ENCODE peak calls at places on chromosome 2, in six cellular contexts. T is HuH-7.5; S is stimulated activated CD4-positive, alpha-beta T cell treated with anti-CD3 and anti-CD28 coated beads, Interleukin-15, amount 100 ng/mL, for 24 hours; I is EL; P is osteocyte; O is mesenteric fat pad. J is an unnamed sample.

GRCh38 chr2:230664128-230664527 is 48.5 kb upstream of the CAB39 start:
- DNase-seq in S (peak), O (no peak), P (no peak), T (no peak), I (peak), J (no peak)

GRCh38 chr2:54895735-54896134 is 154.5 kb downstream of the RTN4 start:
- DNase-seq in T (no peak), S (no peak), O (no peak), I (peak), P (no peak), J (no peak)

GRCh38 chr2:131050896-131051295 is 42.4 kb downstream of the FAM168B start:
- DNase-seq in I (no peak), P (no peak), S (no peak), O (peak), T (no peak), J (no peak)

GRCh38 chr2:205680067-205680466 is 2.2 kb upstream of the NRP2 start:
- DNase-seq in I (peak), S (peak), O (no peak), T (no peak), P (no peak), J (peak)

GRCh38 chr2:240162531-240162930 is 22.1 kb upstream of the OTOS start:
- DNase-seq in O (no peak), P (no peak), T (no peak), I (no peak), S (no peak), J (no peak)

GRCh38 chr2:233535276-233535675 is 31.3 kb downstream of the USP40 start:
- DNase-seq in S (no peak), P (no peak), O (no peak), I (peak), T (no peak), J (no peak)

GRCh38 chr2:239693330-239693729 is 292.5 kb upstream of the HDAC4 start:
- DNase-seq in P (peak), S (no peak), I (no peak), O (peak), T (no peak), J (no peak)

GRCh38 chr2:149562304-149562703 is 25.3 kb downstream of the MMADHC start:
- DNase-seq in T (no peak), I (peak), P (no peak), O (no peak), S (no peak), J (no peak)

GRCh38 chr2:217049931-217050330 is 190.1 kb upstream of the TNP1 start:
- DNase-seq in O (no peak), P (no peak), S (no peak), T (no peak), I (no peak), J (no peak)

GRCh38 chr2:216370961-216371633 is 1.2 kb downstream of the MARCHF4 start:
- DNase-seq in O (no peak), P (no peak), S (peak), T (no peak), I (peak), J (no peak)

GRCh38 chr2:214699236-214699635 is 110.2 kb downstream of the BARD1 start:
- DNase-seq in T (no peak), O (no peak), S (no peak), I (peak), P (no peak), J (no peak)

GRCh38 chr2:178510388-178510787 is 30.1 kb downstream of the PLEKHA3 start:
- DNase-seq in S (no peak), O (no peak), T (no peak), P (no peak), I (no peak), J (no peak)

GRCh38 chr2:129318581-129319421 is 660.7 kb upstream of the RAB6C start:
- DNase-seq in T (no peak), I (no peak), O (no peak), S (no peak), P (no peak), J (no peak)

GRCh38 chr2:201157694-201158093 is 25.2 kb upstream of the CASP10 start:
- DNase-seq in T (no peak), S (no peak), O (no peak), P (no peak), I (peak), J (no peak)

GRCh38 chr2:47029737-47030524 is 114.3 kb upstream of the MCFD2 start:
- DNase-seq in I (peak), T (no peak), P (no peak), O (no peak), S (no peak), J (no peak)